ENCODE peak calls at places on chromosomes 3 and 15, in six cellular contexts. H is HCEC 1CT, N is pancreas, U is CMK, P is GM20000, G is aorta. S is an unnamed sample.

GRCh38 chr3:46864051-46864881 is 1.0 kb upstream of the MYL3 start:
- DNase-seq in H (no peak), N (peak), U (no peak), P (no peak), G (peak), S (no peak)

GRCh38 chr3:190076601-190077444 is 43.9 kb downstream of the P3H2 start:
- DNase-seq in H (peak), N (no peak), U (no peak), P (no peak), G (peak), S (no peak)

GRCh38 chr15:64895285-64896065 is 16.2 kb upstream of the ANKDD1A start:
- DNase-seq in H (peak), N (no peak), U (no peak), P (peak), G (no peak), S (peak)

GRCh38 chr3:12479919-12480425 is 4.3 kb upstream of the TSEN2 start:
- DNase-seq in H (peak), N (no peak), U (no peak), P (peak), G (no peak), S (peak)

GRCh38 chr3:187015903-187016638 is 85.7 kb downstream of the ST6GAL1 start:
- DNase-seq in H (no peak), N (no peak), U (no peak), P (no peak), G (no peak), S (peak)

GRCh38 chr15:101320501-101321052 is 25.5 kb upstream of the SNRPA1 start:
- DNase-seq in H (peak), N (no peak), U (no peak), P (peak), G (no peak), S (no peak)

GRCh38 chr3:13674538-13675185 is 125.7 kb downstream of the FBLN2 start:
- DNase-seq in H (no peak), N (no peak), U (no peak), P (no peak), G (no peak), S (no peak)

GRCh38 chr3:58198362-58198761 is 12.4 kb downstream of the DNASE1L3 start:
- DNase-seq in H (no peak), N (no peak), U (no peak), P (no peak), G (no peak), S (no peak)

GRCh38 chr3:156693166-156693565 is 18.8 kb downstream of the TIPARP start:
- DNase-seq in H (peak), N (no peak), U (no peak), P (no peak), G (no peak), S (no peak)

GRCh38 chr15:36449084-36449661 is 130.3 kb upstream of the CDIN1 start:
- DNase-seq in H (peak), N (no peak), U (peak), P (no peak), G (no peak), S (no peak)

GRCh38 chr3:79018671-79019136 is 749.1 kb downstream of the ROBO1 start:
- DNase-seq in H (peak), N (peak), U (no peak), P (peak), G (peak), S (no peak)

GRCh38 chr3:10510086-10510742 is 4.8 kb upstream of the ATP2B2 start:
- DNase-seq in H (no peak), N (no peak), U (no peak), P (no peak), G (no peak), S (no peak)

GRCh38 chr3:192866804-192867203 is 50.9 kb downstream of the MB21D2 start:
- DNase-seq in H (no peak), N (no peak), U (no peak), P (no peak), G (no peak), S (no peak)

GRCh38 chr3:38548154-38548931 is 52.2 kb downstream of the EXOG start:
- DNase-seq in H (no peak), N (no peak), U (no peak), P (no peak), G (no peak), S (no peak)

GRCh38 chr3:52527732-52528595 is 5.7 kb downstream of the NT5DC2 start:
- DNase-seq in H (no peak), N (peak), U (no peak), P (no peak), G (peak), S (no peak)

GRCh38 chr15:48440084-48440483 is 108.9 kb downstream of the DUT start:
- DNase-seq in H (peak), N (no peak), U (no peak), P (no peak), G (no peak), S (no peak)

GRCh38 chr15:58134886-58135285 is 3.3 kb upstream of the AQP9 start:
- DNase-seq in H (no peak), N (no peak), U (no peak), P (no peak), G (no peak), S (no peak)

GRCh38 chr15:63044077-63044644 is 1.6 kb downstream of the TPM1 start:
- DNase-seq in H (no peak), N (no peak), U (no peak), P (peak), G (no peak), S (no peak)

GRCh38 chr3:158918008-158918407 is 116.2 kb downstream of the MFSD1 start:
- DNase-seq in H (peak), N (peak), U (no peak), P (peak), G (no peak), S (peak)

GRCh38 chr3:126147147-126147931 is 33.0 kb downstream of the ALDH1L1 start:
- DNase-seq in H (no peak), N (no peak), U (no peak), P (no peak), G (peak), S (no peak)